ENCODE peak calls at places on chromosomes 13 and 19, in six cellular contexts. M is osteoblast, N is breast epithelium, K is epithelial cell of esophagus, P is AG04450, O is RWPE1. J is an unnamed sample.
A peak's percentile ranks its signal among the peaks of the same experiment; 100 is the strongest.

GRCh38 chr13:43185206-43185605 is 161.8 kb downstream of the DNAJC15 start:
- DNase-seq in N (no peak), K (no peak), O (no peak), P (no peak), M (no peak), J (no peak)

GRCh38 chr13:56953965-56954364 is 186.8 kb upstream of the PRR20A start:
- DNase-seq in P (no peak), N (no peak), K (peak; percentile 8), M (no peak), O (peak; percentile 20), J (no peak)

GRCh38 chr13:110045919-110046318 is 259.5 kb upstream of the IRS2 start:
- DNase-seq in P (no peak), K (no peak), M (no peak), O (no peak), N (no peak), J (no peak)

GRCh38 chr13:83024226-83024625 is 858.0 kb downstream of the SLITRK1 start:
- DNase-seq in P (no peak), O (no peak), N (no peak), M (no peak), K (no peak), J (no peak)

GRCh38 chr19:30225615-30226463 is 146.3 kb upstream of the ZNF536 start:
- DNase-seq in K (no peak), N (no peak), M (no peak), O (no peak), P (no peak), J (no peak)

GRCh38 chr19:20776083-20777076 is at the start of gene ZNF66:
- DNase-seq in P (peak; percentile 93), M (peak; percentile 94), N (peak; percentile 99), O (peak; percentile 92), K (peak; percentile 97), J (peak; percentile 62)

GRCh38 chr13:22770891-22771290 is 409.9 kb upstream of the SGCG start:
- DNase-seq in O (no peak), N (no peak), K (no peak), M (no peak), P (no peak), J (no peak)

GRCh38 chr13:111521691-111522229 is 201.3 kb downstream of the TEX29 start:
- DNase-seq in O (no peak), N (no peak), K (no peak), M (no peak), P (no peak), J (no peak)

GRCh38 chr13:26784704-26785639 is 24.4 kb upstream of the GPR12 start:
- DNase-seq in K (no peak), O (no peak), M (no peak), P (no peak), N (no peak), J (no peak)

GRCh38 chr19:31444931-31445330 is 95.7 kb upstream of the TSHZ3 start:
- DNase-seq in P (no peak), O (no peak), M (no peak), K (no peak), N (no peak), J (no peak)

GRCh38 chr19:4455742-4456565 is 1.6 kb downstream of the UBXN6 start:
- DNase-seq in N (no peak), M (peak; percentile 97), K (peak; percentile 16), P (no peak), O (peak; percentile 66), J (no peak)

GRCh38 chr13:48220592-48221300 is 12.3 kb upstream of the ITM2B start:
- DNase-seq in K (no peak), M (no peak), P (no peak), O (no peak), N (no peak), J (no peak)

GRCh38 chr13:41199526-41199925 is 5.2 kb upstream of the KBTBD7 start:
- DNase-seq in P (no peak), O (no peak), M (no peak), N (no peak), K (no peak), J (no peak)

GRCh38 chr13:113532156-113532806 is 41.8 kb upstream of the DCUN1D2 start:
- DNase-seq in P (no peak), N (peak; percentile 22), M (peak; percentile 45), K (no peak), O (peak; percentile 46), J (no peak)

GRCh38 chr19:23070353-23070781 is 46.5 kb upstream of the ZNF730 start:
- DNase-seq in M (peak; percentile 89), N (no peak), O (no peak), P (no peak), K (peak; percentile 31), J (no peak)

GRCh38 chr13:81197966-81198365 is 857.0 kb upstream of the SPRY2 start:
- DNase-seq in O (no peak), M (no peak), K (no peak), N (no peak), P (no peak), J (no peak)

GRCh38 chr13:99123101-99124045 is 77.3 kb upstream of the UBAC2 start:
- DNase-seq in M (peak; percentile 55), P (no peak), O (no peak), N (no peak), K (peak; percentile 84), J (no peak)

GRCh38 chr13:46743191-46743590 is 53.8 kb downstream of the ESD start:
- DNase-seq in P (no peak), O (no peak), K (no peak), N (no peak), M (peak; percentile 34), J (no peak)

GRCh38 chr19:34429553-34429952 is 1.4 kb downstream of the UBA2 start:
- DNase-seq in O (no peak), K (no peak), P (no peak), N (no peak), M (no peak), J (no peak)

GRCh38 chr19:5850743-5851293 is 431 bp downstream of the FUT3 start:
- DNase-seq in N (no peak), P (no peak), O (peak; percentile 29), K (peak; percentile 73), M (peak; percentile 91), J (no peak)

GRCh38 chr19:35154535-35155406 is at the start of gene FXYD5:
- DNase-seq in M (peak; percentile 98), P (peak; percentile 27), O (peak; percentile 75), N (peak; percentile 72), K (peak; percentile 80), J (no peak)

GRCh38 chr13:79352107-79352506 is 53.9 kb downstream of the RBM26 start:
- DNase-seq in N (no peak), O (no peak), K (no peak), P (no peak), M (no peak), J (no peak)

GRCh38 chr13:74056829-74057564 is 77.2 kb downstream of the KLF12 start:
- DNase-seq in O (no peak), P (no peak), K (peak; percentile 34), M (no peak), N (no peak), J (no peak)

GRCh38 chr19:13014101-13014920 is 19.0 kb downstream of the NFIX start:
- DNase-seq in N (no peak), M (peak; percentile 95), O (no peak), K (no peak), P (no peak), J (no peak)

GRCh38 chr19:46494115-46494935 is 1.3 kb downstream of the PNMA8B start:
- DNase-seq in P (no peak), M (peak; percentile 83), O (no peak), K (no peak), N (no peak), J (no peak)

GRCh38 chr19:46753420-46754155 is 7.3 kb upstream of the STRN4 start:
- DNase-seq in N (no peak), P (no peak), K (peak; percentile 59), M (peak; percentile 82), O (no peak), J (no peak)

GRCh38 chr19:51089786-51090185 is 7.1 kb upstream of the KLK14 start:
- DNase-seq in N (no peak), O (no peak), K (no peak), P (no peak), M (peak; percentile 74), J (no peak)

GRCh38 chr13:74838096-74838495 is 643.9 kb downstream of the TBC1D4 start:
- DNase-seq in K (no peak), N (no peak), O (no peak), M (no peak), P (no peak), J (no peak)

GRCh38 chr19:39406656-39407393 is at the start of gene ZFP36:
- DNase-seq in M (peak; percentile 99), P (peak; percentile 60), O (peak; percentile 81), K (peak; percentile 85), N (peak; percentile 97), J (peak; percentile 76)

GRCh38 chr19:2057484-2058469 is 6.7 kb upstream of the MKNK2 start:
- DNase-seq in O (no peak), K (no peak), P (no peak), M (peak; percentile 58), N (no peak), J (no peak)

GRCh38 chr19:2056810-2057192 is 5.8 kb upstream of the MKNK2 start:
- DNase-seq in M (peak; percentile 17), P (no peak), N (no peak), K (no peak), O (no peak), J (no peak)

GRCh38 chr19:2054763-2055162 is 3.7 kb upstream of the MKNK2 start:
- DNase-seq in K (no peak), O (no peak), P (no peak), N (no peak), M (peak; percentile 65), J (no peak)

GRCh38 chr19:2053601-2054389 is 2.8 kb upstream of the MKNK2 start:
- DNase-seq in N (no peak), P (no peak), O (no peak), K (no peak), M (peak; percentile 54), J (no peak)

GRCh38 chr19:2055871-2056809 is 5.1 kb upstream of the MKNK2 start:
- DNase-seq in N (no peak), M (peak; percentile 93), K (peak; percentile 51), O (no peak), P (no peak), J (no peak)
- TF ChIP-seq CTCF in N (no peak), M (no peak), K (no peak), O (peak; percentile 8), P (no peak), J (no peak)

GRCh38 chr19:41705393-41706174 is 2.8 kb upstream of the CEACAM5 start:
- DNase-seq in N (no peak), K (peak; percentile 39), M (peak; percentile 85), P (no peak), O (peak; percentile 26), J (no peak)
- TF ChIP-seq CTCF in N (no peak), K (no peak), M (no peak), P (no peak), O (no peak), J (no peak)

DNA sequence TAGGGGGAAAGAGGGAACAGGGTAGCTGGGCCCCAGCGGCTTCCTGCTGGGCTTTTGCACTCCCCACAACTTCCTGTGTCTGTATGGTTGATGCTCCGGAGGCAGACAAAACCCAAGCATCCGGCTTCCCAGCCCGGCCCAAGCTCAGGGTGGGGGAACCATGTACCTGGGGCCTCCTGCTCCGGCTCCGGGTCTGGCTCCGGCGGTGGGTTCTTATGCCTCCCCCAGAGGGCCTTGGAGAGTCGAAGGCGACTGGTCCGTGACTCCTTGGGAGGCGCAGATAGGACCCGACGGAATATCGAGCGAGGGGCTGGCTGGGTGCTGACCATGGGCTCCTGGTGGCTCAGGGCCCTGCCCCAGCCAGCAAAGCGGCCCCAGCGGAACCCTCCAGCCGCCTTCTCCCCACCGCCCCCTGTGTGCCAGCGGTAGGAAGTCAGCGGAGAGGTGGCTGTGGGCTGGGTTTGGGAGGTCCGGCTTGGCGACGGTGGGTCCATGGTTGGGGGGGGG is 426 bp downstream of the RASAL3 start:
- DNase-seq in P (no peak), N (no peak), M (no peak), K (no peak), O (no peak), J (no peak)
- TF ChIP-seq CTCF in P (no peak), N (no peak), M (no peak), K (no peak), O (no peak), J (no peak)

GRCh38 chr13:70960841-70961443 is 852.7 kb upstream of the KLHL1 start:
- DNase-seq in M (peak; percentile 48), O (no peak), K (peak; percentile 50), P (no peak), N (no peak), J (no peak)
- TF ChIP-seq CTCF in M (peak; percentile 34), O (peak; percentile 65), K (peak; percentile 66), P (peak; percentile 67), N (no peak), J (peak; percentile 78)